ENCODE peak calls at places on chromosomes 13 and 19, in six cellular contexts. W is uterus, P is stomach, H is A549, A is Peyer's patch, R is GM12892. X is an unnamed sample.

GRCh38 chr19:7904074-7905020 is 670 bp downstream of the MAP2K7 start:
- DNase-seq in A (no peak), P (no peak), R (peak), H (no peak), W (peak), X (no peak)

GRCh38 chr13:30153871-30154426 is 153.4 kb downstream of the KATNAL1 start:
- DNase-seq in R (no peak), W (no peak), P (no peak), H (no peak), A (peak), X (no peak)

GRCh38 chr13:97223711-97224461 is 1.8 kb downstream of the MBNL2 start:
- DNase-seq in A (peak), P (peak), W (peak), H (peak), R (no peak), X (peak)

GRCh38 chr13:22487932-22488331 is 692.8 kb upstream of the SGCG start:
- DNase-seq in A (no peak), H (no peak), R (no peak), P (no peak), W (no peak), X (no peak)

GRCh38 chr13:95724252-95724651 is 47.3 kb downstream of the DNAJC3 start:
- DNase-seq in W (no peak), H (no peak), R (no peak), A (no peak), P (no peak), X (no peak)

GRCh38 chr13:38952827-38953226 is 37.8 kb downstream of the STOML3 start:
- DNase-seq in W (no peak), A (no peak), R (no peak), H (no peak), P (no peak), X (no peak)

GRCh38 chr13:113667771-113668490 is 912 bp downstream of the GRK1 start:
- DNase-seq in P (peak), R (no peak), H (no peak), W (peak), A (peak), X (no peak)

GRCh38 chr19:31518626-31519025 is 169.4 kb upstream of the TSHZ3 start:
- DNase-seq in P (no peak), R (no peak), A (no peak), H (no peak), W (no peak), X (no peak)

GRCh38 chr13:84118845-84119409 is 236.7 kb upstream of the SLITRK1 start:
- DNase-seq in P (no peak), W (no peak), R (no peak), A (no peak), H (no peak), X (no peak)

GRCh38 chr13:95296326-95296939 is 4.8 kb downstream of the ABCC4 start:
- DNase-seq in P (peak), A (peak), H (peak), W (no peak), R (no peak), X (peak)

GRCh38 chr13:114288157-114288591 is 6.8 kb downstream of the UPF3A start:
- DNase-seq in A (no peak), W (no peak), P (no peak), R (no peak), H (no peak), X (no peak)

GRCh38 chr13:85261757-85262346 is 537.4 kb downstream of the SLITRK6 start:
- DNase-seq in H (no peak), A (no peak), P (no peak), W (no peak), R (no peak), X (peak)

GRCh38 chr13:107020393-107020792 is 452.5 kb upstream of the ARGLU1 start:
- DNase-seq in A (no peak), H (no peak), R (no peak), P (no peak), W (no peak), X (no peak)

GRCh38 chr19:5786593-5787551 is 2.3 kb upstream of the PRR22 start:
- DNase-seq in P (no peak), A (no peak), H (no peak), W (no peak), R (no peak), X (no peak)

GRCh38 chr13:112132619-112133018 is 65.7 kb downstream of the SOX1 start:
- DNase-seq in H (no peak), R (no peak), A (no peak), W (no peak), P (peak), X (no peak)

GRCh38 chr19:13093407-13094284 is 9.0 kb downstream of the LYL1 start:
- DNase-seq in P (peak), R (peak), W (peak), H (peak), A (peak), X (peak)

GRCh38 chr13:104314926-104315535 is 1248.8 kb upstream of the SLC10A2 start:
- DNase-seq in R (no peak), W (no peak), H (no peak), P (no peak), A (no peak), X (no peak)

GRCh38 chr13:33272531-33273124 is 12.9 kb downstream of the STARD13 start:
- DNase-seq in W (no peak), P (peak), A (no peak), R (no peak), H (no peak), X (no peak)

GRCh38 chr19:31220540-31220939 is 128.7 kb downstream of the TSHZ3 start:
- DNase-seq in H (peak), R (no peak), W (no peak), P (no peak), A (no peak), X (no peak)

GRCh38 chr19:28905996-28906395 is 307.0 kb downstream of the UQCRFS1 start:
- DNase-seq in R (no peak), A (no peak), H (no peak), P (no peak), W (no peak), X (no peak)

GRCh38 chr13:84605927-84606326 is 723.7 kb upstream of the SLITRK1 start:
- DNase-seq in R (no peak), P (no peak), H (no peak), W (no peak), A (peak), X (no peak)

GRCh38 chr13:25687622-25688225 is 315.9 kb downstream of the ATP8A2 start:
- DNase-seq in W (no peak), R (no peak), H (no peak), P (no peak), A (no peak), X (no peak)

GRCh38 chr13:108919036-108919907 is 289.9 kb downstream of the MYO16 start:
- DNase-seq in P (no peak), R (no peak), W (no peak), A (no peak), H (peak), X (no peak)

GRCh38 chr19:33134571-33135041 is 2.7 kb downstream of the WDR88 start:
- DNase-seq in R (no peak), H (no peak), A (no peak), W (no peak), P (no peak), X (no peak)

GRCh38 chr13:86918682-86919081 is 752.5 kb upstream of the SLITRK5 start:
- DNase-seq in A (no peak), R (no peak), H (no peak), P (no peak), W (no peak), X (no peak)

GRCh38 chr13:72150502-72150901 is 283.5 kb upstream of the DACH1 start:
- DNase-seq in W (no peak), H (no peak), A (no peak), P (no peak), R (no peak), X (no peak)

GRCh38 chr19:6803036-6803404 is 30.5 kb downstream of the VAV1 start:
- DNase-seq in R (no peak), W (no peak), H (no peak), A (no peak), P (no peak), X (no peak)

GRCh38 chr13:113461022-113461751 is 7.9 kb upstream of the ADPRHL1 start:
- DNase-seq in R (no peak), W (no peak), A (no peak), H (no peak), P (no peak), X (no peak)

GRCh38 chr13:32456591-32456990 is 28.7 kb upstream of the N4BP2L1 start:
- DNase-seq in A (no peak), W (no peak), P (no peak), H (no peak), R (no peak), X (no peak)

GRCh38 chr19:47124937-47125668 is 5.5 kb upstream of the SAE1 start:
- DNase-seq in R (peak), A (no peak), W (no peak), P (no peak), H (peak), X (peak)

GRCh38 chr13:92573467-92574057 is 653.0 kb upstream of the GPC6 start:
- DNase-seq in H (peak), W (no peak), P (no peak), A (no peak), R (no peak), X (no peak)

GRCh38 chr19:10690351-10690781 is 10.9 kb upstream of the QTRT1 start:
- DNase-seq in W (no peak), H (no peak), R (no peak), P (peak), A (no peak), X (no peak)

GRCh38 chr19:10692673-10693264 is 8.5 kb upstream of the QTRT1 start:
- DNase-seq in P (no peak), W (no peak), H (no peak), A (no peak), R (no peak), X (no peak)

GRCh38 chr19:10694706-10695105 is 6.5 kb upstream of the QTRT1 start:
- DNase-seq in R (no peak), H (no peak), A (no peak), P (no peak), W (no peak), X (no peak)

GRCh38 chr19:10691178-10691881 is 9.9 kb upstream of the QTRT1 start:
- DNase-seq in W (no peak), P (no peak), R (no peak), A (no peak), H (no peak), X (no peak)

GRCh38 chr19:10691883-10692282 is 9.4 kb upstream of the QTRT1 start:
- DNase-seq in A (no peak), P (no peak), W (no peak), H (no peak), R (no peak), X (no peak)
- TF ChIP-seq POLR2A in A (no peak), P (no peak), W (no peak), H (no peak), R (no peak), X (no peak)

DNA sequence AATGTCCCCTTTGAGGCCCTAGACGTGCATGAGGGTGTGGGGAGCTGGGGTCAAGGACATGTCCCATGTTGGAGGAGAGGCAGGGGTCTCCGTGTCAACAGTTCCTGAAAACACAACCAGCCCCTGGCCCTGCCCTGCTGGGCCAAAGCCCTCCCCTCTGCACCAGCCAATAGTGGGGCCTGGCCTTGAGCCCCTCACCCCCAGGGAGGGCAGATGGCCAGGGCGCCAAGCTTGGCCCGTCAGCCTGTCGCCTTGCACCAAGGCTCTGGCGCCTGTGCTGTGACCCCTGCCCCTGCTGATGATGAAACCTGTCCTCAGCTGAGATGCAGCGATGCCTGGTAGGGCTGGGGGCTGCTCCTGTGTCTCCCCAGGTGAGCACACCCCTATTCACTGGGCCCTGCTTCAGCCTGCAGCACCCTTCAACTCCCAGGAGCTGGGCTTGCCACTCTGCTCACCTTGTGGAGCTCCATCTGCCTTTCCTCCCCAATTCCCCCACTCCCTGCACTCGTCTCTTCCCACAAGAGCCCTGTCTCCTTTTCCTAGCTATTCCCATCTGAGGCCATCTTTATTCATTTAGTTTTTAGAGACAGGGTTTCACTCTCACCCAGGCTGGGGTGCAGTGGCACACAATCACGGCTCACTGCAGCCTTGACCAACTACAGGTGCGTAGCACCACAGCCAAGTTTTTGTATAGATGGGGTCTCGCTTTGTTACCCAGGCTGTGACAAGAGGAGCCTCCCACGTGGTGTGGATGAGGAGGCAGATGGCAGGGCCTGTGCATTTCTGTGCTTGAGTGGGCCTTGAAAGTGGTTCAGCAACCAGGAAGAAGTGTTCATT is 2.1 kb upstream of the HAMP start:
- DNase-seq in P (no peak), A (no peak), H (no peak), R (no peak), W (no peak), X (no peak)
- TF ChIP-seq POLR2A in P (no peak), A (no peak), H (peak), R (peak), W (no peak), X (no peak)

GRCh38 chr19:55383789-55384575 is at the start of gene TMEM238:
- DNase-seq in H (peak), W (peak), P (peak), A (peak), R (peak), X (peak)
- TF ChIP-seq POLR2A in H (peak), W (peak), P (no peak), A (peak), R (peak), X (peak)

GRCh38 chr19:45769054-45769782 is at the start of gene SIX5:
- DNase-seq in H (peak), W (peak), R (peak), P (peak), A (peak), X (peak)

GRCh38 chr19:45767410-45767880 is 1.6 kb downstream of the SIX5 start:
- DNase-seq in P (peak), R (no peak), W (peak), H (peak), A (peak), X (no peak)

GRCh38 chr19:45766919-45767346 is 2.1 kb downstream of the SIX5 start:
- DNase-seq in W (no peak), P (no peak), R (no peak), A (no peak), H (no peak), X (no peak)

GRCh38 chr19:45768644-45769053 is 403 bp downstream of the SIX5 start:
- DNase-seq in A (no peak), R (no peak), H (peak), W (no peak), P (peak), X (peak)

GRCh38 chr19:45767881-45768643 is 990 bp downstream of the SIX5 start:
- DNase-seq in W (peak), H (peak), P (peak), R (peak), A (peak), X (peak)
- TF ChIP-seq POLR2A in W (peak), H (peak), P (no peak), R (peak), A (no peak), X (no peak)

GRCh38 chr19:1592023-1592754 is 476 bp downstream of the MBD3 start:
- DNase-seq in W (peak), P (peak), H (peak), R (peak), A (peak), X (peak)
- TF ChIP-seq POLR2A in W (peak), P (no peak), H (peak), R (peak), A (peak), X (peak)

GRCh38 chr13:46555722-46556121 is 2.8 kb downstream of the LRCH1 start:
- DNase-seq in H (no peak), P (no peak), R (no peak), W (no peak), A (no peak), X (no peak)

GRCh38 chr13:46553521-46553885 is 533 bp downstream of the LRCH1 start:
- DNase-seq in R (no peak), A (no peak), P (no peak), H (no peak), W (no peak), X (peak)

GRCh38 chr13:46554971-46555370 is 2.0 kb downstream of the LRCH1 start:
- DNase-seq in H (no peak), R (no peak), A (no peak), P (no peak), W (no peak), X (peak)

GRCh38 chr13:46552888-46553520 is at the start of gene LRCH1:
- DNase-seq in R (peak), A (peak), H (peak), W (peak), P (peak), X (peak)

GRCh38 chr13:46553886-46554855 is 1.2 kb downstream of the LRCH1 start:
- DNase-seq in P (peak), W (peak), H (peak), A (peak), R (peak), X (peak)
- TF ChIP-seq POLR2A in P (no peak), W (peak), H (no peak), A (no peak), R (peak), X (peak)